ENCODE peak calls at places on chromosomes 11 and 22, in ten cellular contexts. V is A673, R is GM23248, C is aorta, K is OCI-LY7, L is fibroblast of lung, D is kidney, F is breast epithelium, P is RWPE2, T is heart left ventricle. S is an unnamed sample.
A peak's percentile ranks its signal among the peaks of the same experiment; 100 is the strongest.

GRCh38 chr11:5891216-5891800 is 1.7 kb upstream of the OR52E5 start:
- DNase-seq in L (peak; percentile 3), R (peak; percentile 34), V (peak; percentile 6), D (no peak), T (no peak), C (no peak), K (peak; percentile 14), F (no peak), P (no peak), S (no peak)

GRCh38 chr11:68047437-68048290 is 8.8 kb downstream of the TCIRG1 start:
- DNase-seq in P (no peak), D (no peak), F (no peak), T (no peak), R (no peak), V (no peak), L (no peak), K (no peak), C (peak; percentile 63), S (no peak)

GRCh38 chr22:46201059-46201757 is 48.9 kb downstream of the CDPF1 start:
- DNase-seq in K (no peak), R (no peak), L (no peak), T (no peak), D (no peak), C (no peak), P (no peak), V (no peak), F (peak; percentile 42), S (no peak)

GRCh38 chr22:23750744-23751440 is at the start of gene ZNF70:
- DNase-seq in L (peak; percentile 77), F (peak; percentile 88), C (peak; percentile 94), R (peak; percentile 92), P (peak; percentile 91), V (peak; percentile 93), K (peak; percentile 94), D (peak; percentile 97), T (peak; percentile 86), S (peak; percentile 77)

GRCh38 chr11:75174781-75175370 is 24.0 kb downstream of the SLCO2B1 start:
- DNase-seq in L (peak; percentile 36), T (peak; percentile 58), V (no peak), C (no peak), P (no peak), D (peak; percentile 81), R (peak; percentile 48), F (peak; percentile 30), K (peak; percentile 56), S (peak; percentile 68)

GRCh38 chr11:91996526-91996925 is 228.1 kb upstream of the FAT3 start:
- DNase-seq in K (no peak), C (no peak), R (no peak), T (no peak), D (no peak), F (no peak), L (no peak), P (no peak), V (no peak), S (no peak)

GRCh38 chr11:85307381-85307780 is 319.8 kb downstream of the DLG2 start:
- DNase-seq in D (no peak), K (no peak), V (no peak), T (no peak), C (no peak), F (no peak), L (peak; percentile 51), P (no peak), R (peak; percentile 46), S (peak; percentile 22)

GRCh38 chr11:134041349-134041748 is 27.5 kb upstream of the JAM3 start:
- DNase-seq in C (no peak), T (no peak), L (no peak), R (no peak), D (peak; percentile 39), F (no peak), V (no peak), K (no peak), P (no peak), S (no peak)

GRCh38 chr11:123742778-123743177 is 1.3 kb upstream of the ZNF202 start:
- DNase-seq in R (no peak), D (no peak), K (no peak), P (no peak), L (no peak), F (no peak), C (no peak), V (no peak), T (no peak), S (no peak)

GRCh38 chr11:70819022-70819421 is 420.7 kb downstream of the CTTN start:
- DNase-seq in R (no peak), V (no peak), K (no peak), P (no peak), F (no peak), D (no peak), C (no peak), T (no peak), L (no peak), S (no peak)

GRCh38 chr22:38192475-38192863 is 9.3 kb upstream of the MAFF start:
- DNase-seq in T (no peak), V (no peak), F (no peak), D (no peak), P (no peak), C (no peak), L (no peak), R (no peak), K (no peak), S (no peak)

GRCh38 chr11:124402326-124402922 is 3.6 kb upstream of the OR8B3 start:
- DNase-seq in K (peak; percentile 65), R (peak; percentile 93), C (peak; percentile 76), T (peak; percentile 32), D (no peak), L (peak; percentile 77), P (peak; percentile 70), V (peak; percentile 89), F (peak; percentile 36), S (no peak)

GRCh38 chr22:46362221-46362933 is 26.9 kb downstream of the TRMU start:
- DNase-seq in F (no peak), D (peak; percentile 63), K (peak; percentile 78), V (no peak), T (no peak), C (peak; percentile 52), P (no peak), L (no peak), R (no peak), S (no peak)

GRCh38 chr22:50274311-50274710 is 4.1 kb upstream of the MAPK11 start:
- DNase-seq in K (peak; percentile 80), C (no peak), R (peak; percentile 71), F (no peak), V (peak; percentile 78), L (peak; percentile 59), T (peak; percentile 60), D (no peak), P (no peak), S (peak; percentile 58)

GRCh38 chr11:72969894-72970335 is 155.7 kb downstream of the ATG16L2 start:
- DNase-seq in D (no peak), V (no peak), T (no peak), K (no peak), L (peak; percentile 95), R (peak; percentile 82), F (no peak), C (no peak), P (no peak), S (no peak)

DNA sequence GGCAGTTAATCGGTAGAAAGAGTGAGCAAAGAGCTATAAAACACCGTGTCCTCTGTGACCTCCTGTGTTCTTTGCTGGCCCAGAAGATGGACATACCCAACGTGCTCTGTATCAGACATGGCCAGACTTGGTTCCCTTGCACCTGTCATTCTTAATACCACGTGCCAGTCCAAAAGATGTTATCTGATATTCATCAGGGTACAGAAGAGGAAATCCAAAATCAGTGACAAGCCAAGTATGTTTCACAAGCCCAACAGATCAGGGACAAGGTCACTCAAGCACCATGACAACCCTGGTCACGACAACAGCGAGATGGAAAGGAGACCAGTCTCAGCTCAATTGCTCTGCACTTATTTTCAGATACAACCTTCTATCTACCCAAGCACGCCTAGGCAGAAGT is 3.4 kb downstream of the LRP4 start:
- DNase-seq in L (no peak), F (no peak), V (no peak), K (no peak), C (no peak), R (no peak), D (no peak), T (no peak), P (no peak), S (no peak)
- H3K4me1 ChIP-seq in L (peaks cover 11% of the 10 kb centered on the region), F (no peaks in the 10 kb centered on the region), V (peaks cover 54% of the 10 kb centered on the region), K (peaks cover 62% of the 10 kb centered on the region), C (no peaks in the 10 kb centered on the region), R (peaks cover 32% of the 10 kb centered on the region), D (no peaks in the 10 kb centered on the region), T (peaks cover 48% of the 10 kb centered on the region), P (peaks cover 22% of the 10 kb centered on the region), S (no peaks in the 10 kb centered on the region)

GRCh38 chr11:44777537-44778199 is 50.9 kb downstream of the TSPAN18 start:
- DNase-seq in L (no peak), T (no peak), V (peak; percentile 94), D (no peak), K (no peak), R (no peak), P (no peak), C (peak; percentile 7), F (no peak), S (no peak)
- H3K27ac ChIP-seq in L (no peak overlapping the region), T (peak overlapping the region; percentile 29), V (peak overlapping the region; percentile 27), D (no peak overlapping the region), K (no peak overlapping the region), R (no peak overlapping the region), P (no peak overlapping the region), C (no peak overlapping the region), F (no peak overlapping the region), S (no peak overlapping the region)

DNA sequence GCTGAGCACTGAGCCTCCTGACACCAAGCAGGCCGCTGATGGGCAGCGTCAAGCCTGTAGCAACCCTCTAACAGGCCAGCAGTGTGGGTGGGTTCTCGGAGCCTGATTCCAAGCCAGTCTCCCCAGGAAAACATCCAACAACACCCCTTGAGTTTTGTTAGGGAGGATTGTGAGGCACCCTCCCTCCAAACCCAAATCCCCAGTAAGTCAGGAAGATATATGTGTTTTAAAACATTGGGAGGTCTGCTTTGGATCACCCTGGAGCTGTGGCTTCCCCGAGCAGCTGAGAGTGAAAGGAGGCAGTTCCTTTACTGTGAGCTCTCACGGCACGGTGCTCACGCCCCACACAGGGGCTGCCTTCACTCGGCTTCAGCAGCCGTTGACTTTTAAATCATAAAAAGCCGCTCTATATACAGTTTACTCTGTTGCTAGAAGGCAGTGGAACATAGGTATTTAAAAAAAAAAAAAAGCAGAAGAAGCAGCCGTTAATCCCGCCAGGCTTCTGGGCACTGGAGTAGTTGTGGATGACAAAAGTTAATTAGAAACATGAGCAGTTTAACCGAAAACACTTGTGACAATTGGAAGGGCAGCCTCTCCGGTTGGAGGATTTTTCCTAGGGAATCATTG is 218.6 kb downstream of the NAV2 start:
- DNase-seq in K (no peak), D (no peak), F (no peak), P (no peak), R (peak; percentile 79), L (peak; percentile 45), V (peak; percentile 6), T (no peak), C (no peak), S (peak; percentile 67)
- H3K4me1 ChIP-seq in K (no peaks in the 10 kb centered on the region), D (no peaks in the 10 kb centered on the region), F (peaks cover 3% of the 10 kb centered on the region), P (no peaks in the 10 kb centered on the region), R (peaks cover 52% of the 10 kb centered on the region), L (peaks cover 25% of the 10 kb centered on the region), V (no peaks in the 10 kb centered on the region), T (peaks cover 11% of the 10 kb centered on the region), C (peaks cover 12% of the 10 kb centered on the region), S (no peaks in the 10 kb centered on the region)

DNA sequence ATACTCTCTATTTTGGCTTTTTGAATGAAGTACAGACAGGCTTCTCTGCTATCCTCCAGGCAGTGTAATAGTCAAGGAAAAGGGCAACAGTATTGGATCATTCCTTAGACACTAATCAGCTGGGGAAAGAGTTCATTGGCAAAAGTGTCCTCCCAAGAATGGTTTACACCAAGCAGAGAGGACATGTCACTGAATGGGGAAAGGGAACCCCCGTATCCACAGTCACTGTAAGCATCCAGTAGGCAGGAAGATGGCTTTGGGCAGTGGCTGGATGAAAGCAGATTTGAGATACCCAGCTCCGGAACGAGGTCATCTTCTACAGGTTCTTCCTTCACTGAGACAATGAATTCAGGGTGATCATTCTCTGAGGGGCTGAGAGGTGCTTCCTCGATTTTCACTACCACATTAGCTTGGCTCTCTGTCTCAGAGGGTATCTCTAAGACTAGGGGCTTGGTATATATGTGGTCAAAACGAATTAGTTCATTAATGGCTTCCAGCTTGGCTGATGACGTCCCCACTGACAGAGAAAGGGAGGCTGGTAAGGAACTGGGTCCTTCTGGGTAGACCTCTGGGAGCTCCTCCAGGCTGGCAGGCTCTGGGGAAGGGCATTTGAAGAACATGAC is 5.2 kb downstream of the XBP1 start:
- DNase-seq in L (no peak), R (no peak), T (no peak), F (no peak), K (no peak), P (no peak), C (no peak), V (no peak), D (peak; percentile 18), S (no peak)
- H3K27ac ChIP-seq in L (no peak overlapping the region), R (peak overlapping the region; percentile 18), T (no peak overlapping the region), F (peak overlapping the region; percentile 20), K (no peak overlapping the region), P (no peak overlapping the region), C (no peak overlapping the region), V (peak overlapping the region; percentile 16), D (no peak overlapping the region), S (no peak overlapping the region)